ENCODE peak calls at places on chromosomes 3 and 15, in five cellular contexts. Y is Peyer's patch, A is neural progenitor cell, R is thoracic aorta, V is left ventricle myocardium inferior. G is an unnamed sample.
A peak's percentile ranks its signal among the peaks of the same experiment; 100 is the strongest.

GRCh38 chr3:162295323-162295983 is 798.8 kb downstream of the OTOL1 start:
- DNase-seq in A (no peak), Y (no peak), R (no peak), V (no peak), G (no peak)

GRCh38 chr15:35784745-35785144 is 238.8 kb upstream of the DPH6 start:
- DNase-seq in V (no peak), R (no peak), Y (no peak), A (no peak), G (no peak)

GRCh38 chr3:58383476-58383875 is 50.2 kb downstream of the PDHB start:
- DNase-seq in V (no peak), R (no peak), Y (no peak), A (no peak), G (no peak)

GRCh38 chr15:63395730-63396545 is 14.3 kb upstream of the CA12 start:
- DNase-seq in V (no peak), R (no peak), A (no peak), Y (no peak), G (no peak)

GRCh38 chr15:70023064-70023768 is 74.5 kb downstream of the TLE3 start:
- DNase-seq in A (no peak), V (no peak), R (no peak), Y (peak; percentile 43), G (peak; percentile 56)

GRCh38 chr3:117887031-117887430 is 1147.6 kb downstream of the IGSF11 start:
- DNase-seq in V (no peak), R (no peak), A (no peak), Y (no peak), G (no peak)

GRCh38 chr3:36124118-36124796 is 256.0 kb upstream of the STAC start:
- DNase-seq in V (no peak), A (peak; percentile 83), R (no peak), Y (no peak), G (no peak)

GRCh38 chr3:135965506-135966348 is at the start of gene PPP2R3A:
- DNase-seq in R (peak; percentile 52), A (peak; percentile 98), V (peak; percentile 82), Y (peak; percentile 36), G (peak; percentile 81)

GRCh38 chr3:17307482-17307881 is 422.7 kb downstream of the PLCL2 start:
- DNase-seq in V (no peak), Y (no peak), A (no peak), R (no peak), G (no peak)

GRCh38 chr15:74608776-74609175 is 6.9 kb upstream of the CLK3 start:
- DNase-seq in A (no peak), Y (no peak), V (no peak), R (no peak), G (no peak)

GRCh38 chr3:27568393-27568792 is 84.2 kb upstream of the SLC4A7 start:
- DNase-seq in A (no peak), R (peak; percentile 23), Y (no peak), V (peak; percentile 60), G (no peak)

GRCh38 chr3:31132132-31132769 is 237.8 kb upstream of the GADL1 start:
- DNase-seq in Y (no peak), R (no peak), A (peak; percentile 37), V (no peak), G (no peak)

GRCh38 chr3:159219231-159219630 is 417.4 kb downstream of the MFSD1 start:
- DNase-seq in V (no peak), Y (no peak), R (no peak), A (no peak), G (no peak)

GRCh38 chr15:96333194-96334016 is 2.9 kb downstream of the NR2F2 start:
- DNase-seq in R (no peak), Y (no peak), V (no peak), A (peak; percentile 62), G (no peak)

GRCh38 chr3:63096248-63097058 is 181.7 kb upstream of the SYNPR start:
- DNase-seq in Y (no peak), R (no peak), A (no peak), V (no peak), G (no peak)

GRCh38 chr3:64674591-64675076 is 13.2 kb downstream of the ADAMTS9 start:
- DNase-seq in Y (no peak), A (no peak), R (no peak), V (no peak), G (no peak)

GRCh38 chr3:53887446-53887845 is 4.2 kb downstream of the SELENOK start:
- DNase-seq in A (no peak), V (no peak), Y (no peak), R (no peak), G (no peak)

GRCh38 chr3:196617256-196617655 is 22.2 kb upstream of the NRROS start:
- DNase-seq in Y (no peak), V (no peak), A (no peak), R (no peak), G (no peak)

GRCh38 chr3:155604126-155604525 is 140.7 kb downstream of the PLCH1 start:
- DNase-seq in A (no peak), Y (no peak), V (no peak), R (no peak), G (no peak)

GRCh38 chr3:148735597-148735996 is 37.9 kb downstream of the AGTR1 start:
- DNase-seq in V (no peak), Y (no peak), R (no peak), A (no peak), G (no peak)

GRCh38 chr3:160719710-160720109 is 36.3 kb upstream of the PPM1L start:
- DNase-seq in Y (no peak), R (no peak), V (no peak), A (no peak), G (no peak)

GRCh38 chr3:160725326-160725725 is 30.7 kb upstream of the PPM1L start:
- DNase-seq in A (no peak), V (no peak), R (no peak), Y (no peak), G (no peak)

GRCh38 chr3:160722331-160722730 is 33.7 kb upstream of the PPM1L start:
- DNase-seq in R (no peak), Y (no peak), A (no peak), V (no peak), G (no peak)

GRCh38 chr3:160720123-160720746 is 35.8 kb upstream of the PPM1L start:
- DNase-seq in V (no peak), A (peak; percentile 24), R (no peak), Y (no peak), G (no peak)
- TF ChIP-seq CTCF in V (peak; percentile 26), A (peak; percentile 48), R (no peak), Y (no peak), G (peak; percentile 52)

DNA sequence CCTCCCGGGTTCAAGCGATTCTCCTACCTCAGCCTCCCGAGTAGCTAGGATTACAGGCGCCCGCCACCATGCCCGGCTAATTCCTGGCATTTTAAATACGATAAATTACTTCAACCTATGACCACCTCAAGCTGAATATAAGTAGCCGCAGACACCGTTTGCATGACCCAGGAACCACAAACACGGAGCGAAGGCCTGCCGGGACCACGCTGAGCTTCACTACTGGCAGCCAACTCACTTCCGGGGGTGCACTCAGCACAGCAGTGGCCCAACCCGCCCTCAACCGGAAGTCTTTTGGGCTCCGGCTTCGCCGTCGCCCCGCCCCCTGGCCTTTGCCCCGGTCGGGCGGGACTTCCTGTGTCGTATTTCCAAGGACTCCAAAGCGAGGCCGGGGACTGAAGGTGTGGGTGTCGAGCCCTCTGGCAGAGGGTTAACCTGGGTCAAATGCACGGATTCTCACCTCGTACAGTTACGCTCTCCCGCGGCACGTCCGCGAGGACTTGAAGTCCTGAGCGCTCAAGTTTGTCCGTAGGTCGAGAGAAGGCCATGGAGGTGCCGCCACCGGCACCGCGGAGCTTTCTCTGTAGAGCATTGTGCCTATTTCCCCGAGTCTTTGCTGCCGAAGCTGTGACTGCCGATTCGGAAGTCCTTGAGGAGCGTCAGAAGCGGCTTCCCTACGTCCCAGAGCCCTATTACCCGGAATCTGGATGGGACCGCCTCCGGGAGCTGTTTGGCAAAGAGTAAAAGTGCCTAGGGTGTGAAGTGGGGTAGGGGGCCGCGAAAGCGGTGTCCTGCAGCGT is at the start of gene TIMMDC1:
- DNase-seq in Y (peak; percentile 96), R (peak; percentile 89), V (peak; percentile 97), A (peak; percentile 98), G (peak; percentile 99)
- H3K4me3 ChIP-seq in Y (peak within 1 kb of the TSS; percentile 92), R (peak within 1 kb of the TSS; percentile 98), V (peak within 1 kb of the TSS; percentile 93), A (peak within 1 kb of the TSS; percentile 67), G (peak within 1 kb of the TSS; percentile 94)

DNA sequence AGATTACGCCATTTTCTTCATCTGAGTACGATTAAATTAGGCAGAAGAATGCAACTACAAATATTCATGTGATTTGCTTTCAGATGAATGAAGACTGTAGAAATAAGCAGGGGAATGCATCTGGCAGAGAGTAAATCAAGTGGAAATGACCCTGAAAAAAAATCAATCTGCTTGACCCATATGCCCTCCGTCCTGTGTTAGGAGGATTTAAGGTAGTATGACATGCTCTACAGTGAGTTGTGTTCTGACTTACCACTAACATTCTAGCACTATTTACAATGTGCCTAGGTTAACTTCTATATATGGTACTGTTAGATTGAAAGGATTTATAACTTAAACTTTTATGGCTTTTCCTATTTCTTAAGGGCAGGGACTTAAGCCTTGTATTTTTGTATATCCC is 14.6 kb downstream of the BNIP2 start:
- DNase-seq in V (no peak), R (no peak), Y (no peak), A (no peak), G (no peak)
- H3K36me3 ChIP-seq in V (peaks cover 100% of the 10 kb centered on the region), R (peaks cover 71% of the 10 kb centered on the region), Y (peaks cover 100% of the 10 kb centered on the region), A (peaks cover 38% of the 10 kb centered on the region), G (peaks cover 13% of the 10 kb centered on the region)

DNA sequence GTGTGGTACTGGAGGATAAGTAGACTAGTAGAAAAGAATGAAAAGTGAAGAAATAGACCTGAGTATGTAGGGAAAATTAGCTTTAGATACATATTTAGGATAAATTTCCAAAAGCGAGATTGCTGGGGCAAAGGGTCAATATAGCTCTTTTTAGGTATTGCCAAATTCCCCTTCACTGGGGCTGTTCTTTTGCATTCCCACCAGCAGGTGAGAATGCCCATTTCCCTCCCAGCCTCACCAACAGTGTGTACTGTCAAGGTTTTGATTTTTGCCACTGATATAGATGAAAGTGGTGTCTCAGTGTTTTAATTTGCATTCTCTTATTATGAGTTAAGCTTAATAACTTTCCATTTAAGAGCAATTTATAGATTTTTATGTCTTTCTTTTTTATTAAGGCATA is 35.7 kb upstream of the BHLHE40 start:
- DNase-seq in R (no peak), Y (no peak), A (peak; percentile 23), V (no peak), G (no peak)
- TF ChIP-seq CTCF in R (peak; percentile 28), Y (no peak), A (peak; percentile 58), V (peak; percentile 29), G (no peak)

DNA sequence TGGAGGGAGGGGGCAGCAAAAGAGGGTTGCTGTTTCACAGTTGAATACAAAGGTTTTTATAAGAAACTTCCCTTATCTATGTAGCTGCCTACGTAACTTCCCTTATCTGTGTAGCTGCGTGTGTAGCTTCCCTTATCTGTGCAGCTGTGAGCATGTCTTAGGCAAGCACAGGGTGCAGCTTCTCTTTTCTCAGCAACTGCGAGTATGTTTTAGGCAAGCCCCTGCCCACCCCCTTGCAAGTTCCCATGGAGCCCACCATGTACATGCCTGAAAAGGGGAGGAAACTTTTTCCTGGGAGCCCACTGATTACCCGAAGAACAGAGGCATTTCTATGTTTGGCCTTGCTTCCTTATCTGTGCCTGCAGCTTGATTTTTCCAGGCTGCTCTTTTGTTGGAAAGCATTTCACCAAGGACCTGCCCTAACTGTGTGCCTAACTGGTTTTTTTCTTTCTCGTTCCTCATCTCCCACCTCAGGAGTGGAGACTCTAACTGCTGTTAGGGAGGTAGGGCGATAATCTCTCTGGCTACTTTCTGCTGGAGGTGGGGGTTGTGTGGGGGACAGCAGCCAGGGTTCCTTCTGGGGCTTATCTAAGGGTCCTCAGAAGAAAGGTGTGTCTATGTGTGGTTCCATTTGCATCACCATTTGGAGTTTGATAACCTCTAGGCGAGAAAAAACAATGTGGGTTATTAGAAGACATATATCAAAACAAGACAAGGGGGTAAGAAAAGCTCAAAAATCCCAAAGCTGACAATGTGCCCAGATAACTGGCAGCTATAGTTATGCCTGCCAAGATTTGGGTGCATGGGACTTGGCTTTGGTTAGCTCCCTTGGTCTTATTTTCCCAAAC is 26.0 kb downstream of the SORD start:
- DNase-seq in R (no peak), V (no peak), A (no peak), Y (peak; percentile 64), G (peak; percentile 39)
- H3K4me3 ChIP-seq in R (peak overlapping the region; percentile 0), V (no peak overlapping the region), A (no peak overlapping the region), Y (no peak overlapping the region), G (no peak overlapping the region)

GRCh38 chr3:52397676-52398399 is 47.1 kb downstream of the SEMA3G start:
- DNase-seq in A (no peak), V (peak; percentile 11), R (no peak), Y (no peak), G (no peak)
- H3K36me3 ChIP-seq in A (no peaks in the 10 kb centered on the region), V (peaks cover 35% of the 10 kb centered on the region), R (peaks cover 33% of the 10 kb centered on the region), Y (peaks cover 39% of the 10 kb centered on the region), G (peaks cover 21% of the 10 kb centered on the region)